ENCODE peak calls at places on chromosomes 4 and X, in ten cellular contexts. One of them, this sample, is unnamed.

GRCh38 chr4:143700420-143701352 is at the start of gene FREM3:
- DNase-seq in MG63: no peak
- DNase-seq in left lung: peak; percentile 78
- DNase-seq in choroid plexus epithelial cell: no peak
- DNase-seq in uterus: no peak
- DNase-seq in naive thymus-derived CD4-positive, alpha-beta T cell: no peak
- DNase-seq in K562: no peak
- DNase-seq in bronchial epithelial cell: no peak
- DNase-seq in cardiac fibroblast: no peak
- DNase-seq in lower lobe of right lung: no peak
- DNase-seq in this sample: no peak

GRCh38 chrX:104013606-104014005 is at the start of gene H2BW1:
- DNase-seq in left lung: no peak
- DNase-seq in uterus: no peak
- DNase-seq in choroid plexus epithelial cell: no peak
- DNase-seq in K562: peak; percentile 14
- DNase-seq in MG63: no peak
- DNase-seq in lower lobe of right lung: no peak
- DNase-seq in bronchial epithelial cell: no peak
- DNase-seq in cardiac fibroblast: no peak
- DNase-seq in naive thymus-derived CD4-positive, alpha-beta T cell: no peak
- DNase-seq in this sample: no peak

GRCh38 chrX:70432936-70433847 is 10.1 kb downstream of the GDPD2 start:
- DNase-seq in lower lobe of right lung: no peak
- DNase-seq in uterus: no peak
- DNase-seq in cardiac fibroblast: no peak
- DNase-seq in left lung: no peak
- DNase-seq in choroid plexus epithelial cell: no peak
- DNase-seq in naive thymus-derived CD4-positive, alpha-beta T cell: no peak
- DNase-seq in K562: peak; percentile 30
- DNase-seq in bronchial epithelial cell: no peak
- DNase-seq in MG63: no peak
- DNase-seq in this sample: no peak

GRCh38 chr4:52983563-52984303 is 121.6 kb downstream of the RASL11B start:
- DNase-seq in naive thymus-derived CD4-positive, alpha-beta T cell: peak; percentile 50
- DNase-seq in left lung: no peak
- DNase-seq in choroid plexus epithelial cell: peak; percentile 82
- DNase-seq in K562: peak; percentile 59
- DNase-seq in cardiac fibroblast: peak; percentile 75
- DNase-seq in uterus: no peak
- DNase-seq in lower lobe of right lung: no peak
- DNase-seq in bronchial epithelial cell: peak; percentile 64
- DNase-seq in MG63: no peak
- DNase-seq in this sample: no peak

GRCh38 chr4:106809083-106809482 is 227.0 kb downstream of the DKK2 start:
- DNase-seq in K562: no peak
- DNase-seq in bronchial epithelial cell: peak; percentile 58
- DNase-seq in uterus: no peak
- DNase-seq in choroid plexus epithelial cell: peak; percentile 84
- DNase-seq in lower lobe of right lung: no peak
- DNase-seq in naive thymus-derived CD4-positive, alpha-beta T cell: no peak
- DNase-seq in MG63: peak; percentile 4
- DNase-seq in cardiac fibroblast: peak; percentile 21
- DNase-seq in left lung: no peak
- DNase-seq in this sample: peak; percentile 7

GRCh38 chr4:76850010-76850441 is 47.9 kb downstream of the SOWAHB start:
- DNase-seq in K562: no peak
- DNase-seq in uterus: peak; percentile 21
- DNase-seq in cardiac fibroblast: peak; percentile 82
- DNase-seq in MG63: peak; percentile 59
- DNase-seq in choroid plexus epithelial cell: peak; percentile 96
- DNase-seq in bronchial epithelial cell: peak; percentile 98
- DNase-seq in naive thymus-derived CD4-positive, alpha-beta T cell: no peak
- DNase-seq in lower lobe of right lung: no peak
- DNase-seq in left lung: no peak
- DNase-seq in this sample: peak; percentile 90

GRCh38 chr4:23373269-23373668 is 516.6 kb downstream of the PPARGC1A start:
- DNase-seq in MG63: peak; percentile 18
- DNase-seq in bronchial epithelial cell: peak; percentile 97
- DNase-seq in naive thymus-derived CD4-positive, alpha-beta T cell: no peak
- DNase-seq in choroid plexus epithelial cell: peak; percentile 6
- DNase-seq in lower lobe of right lung: peak; percentile 71
- DNase-seq in uterus: no peak
- DNase-seq in K562: peak; percentile 16
- DNase-seq in cardiac fibroblast: peak; percentile 63
- DNase-seq in left lung: peak; percentile 45
- DNase-seq in this sample: no peak

GRCh38 chr4:88162636-88163035 is 4.2 kb upstream of the ABCG2 start:
- DNase-seq in choroid plexus epithelial cell: no peak
- DNase-seq in K562: no peak
- DNase-seq in MG63: no peak
- DNase-seq in naive thymus-derived CD4-positive, alpha-beta T cell: no peak
- DNase-seq in uterus: no peak
- DNase-seq in lower lobe of right lung: no peak
- DNase-seq in bronchial epithelial cell: no peak
- DNase-seq in cardiac fibroblast: no peak
- DNase-seq in left lung: no peak
- DNase-seq in this sample: no peak

GRCh38 chrX:2632533-2633504 is 58.3 kb upstream of the CD99 start:
- DNase-seq in K562: no peak
- DNase-seq in bronchial epithelial cell: peak; percentile 73
- DNase-seq in MG63: no peak
- DNase-seq in cardiac fibroblast: no peak
- DNase-seq in left lung: no peak
- DNase-seq in lower lobe of right lung: no peak
- DNase-seq in naive thymus-derived CD4-positive, alpha-beta T cell: no peak
- DNase-seq in uterus: no peak
- DNase-seq in choroid plexus epithelial cell: no peak
- DNase-seq in this sample: no peak

GRCh38 chrX:2629316-2630168 is 61.6 kb upstream of the CD99 start:
- DNase-seq in lower lobe of right lung: no peak
- DNase-seq in bronchial epithelial cell: no peak
- DNase-seq in MG63: no peak
- DNase-seq in choroid plexus epithelial cell: no peak
- DNase-seq in K562: peak; percentile 25
- DNase-seq in left lung: no peak
- DNase-seq in uterus: no peak
- DNase-seq in naive thymus-derived CD4-positive, alpha-beta T cell: peak; percentile 73
- DNase-seq in cardiac fibroblast: no peak
- DNase-seq in this sample: no peak

GRCh38 chrX:2635366-2635765 is 55.7 kb upstream of the CD99 start:
- DNase-seq in choroid plexus epithelial cell: no peak
- DNase-seq in left lung: no peak
- DNase-seq in K562: no peak
- DNase-seq in cardiac fibroblast: no peak
- DNase-seq in MG63: no peak
- DNase-seq in uterus: no peak
- DNase-seq in lower lobe of right lung: no peak
- DNase-seq in naive thymus-derived CD4-positive, alpha-beta T cell: no peak
- DNase-seq in bronchial epithelial cell: no peak
- DNase-seq in this sample: no peak

GRCh38 chrX:2628751-2629315 is 62.3 kb upstream of the CD99 start:
- DNase-seq in left lung: no peak
- DNase-seq in lower lobe of right lung: no peak
- DNase-seq in MG63: no peak
- DNase-seq in cardiac fibroblast: no peak
- DNase-seq in naive thymus-derived CD4-positive, alpha-beta T cell: peak; percentile 50
- DNase-seq in uterus: no peak
- DNase-seq in bronchial epithelial cell: no peak
- DNase-seq in K562: peak; percentile 8
- DNase-seq in choroid plexus epithelial cell: no peak
- DNase-seq in this sample: no peak

DNA sequence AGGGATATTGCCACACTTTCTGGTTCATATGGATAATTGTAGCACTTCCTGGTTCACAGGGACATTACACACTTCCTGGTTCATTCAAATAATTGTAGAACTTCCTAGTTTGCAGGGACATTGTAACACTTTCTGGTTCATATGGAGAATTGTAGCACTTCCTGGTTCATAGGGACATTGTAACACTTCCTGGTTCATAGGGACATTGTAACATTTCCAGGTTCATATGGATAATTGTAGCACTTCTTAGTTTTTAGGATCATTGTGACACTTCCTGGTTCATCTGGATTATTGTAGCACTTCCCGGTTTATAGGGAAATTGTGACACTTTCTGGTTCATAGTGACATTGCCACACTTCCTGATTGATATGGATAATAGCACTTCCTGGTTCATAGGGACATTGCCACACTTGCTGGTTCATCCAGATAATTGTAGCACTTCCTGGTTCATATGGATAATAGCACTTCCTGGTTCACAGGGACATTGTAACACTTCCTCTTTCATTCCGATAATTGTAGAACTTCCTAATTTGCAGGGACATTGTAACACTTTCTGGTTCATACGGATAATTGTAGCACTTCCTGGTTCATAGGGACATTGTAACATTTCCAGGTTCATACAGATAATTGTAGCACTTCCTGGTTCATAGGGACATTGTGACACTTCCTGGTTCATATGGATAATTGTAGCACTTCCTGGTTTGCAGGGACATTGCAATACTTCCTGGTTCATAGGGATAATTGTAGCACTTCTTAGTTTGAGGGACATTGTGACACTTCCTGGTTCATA is 59.2 kb upstream of the CD99 start:
- DNase-seq in MG63: no peak
- DNase-seq in choroid plexus epithelial cell: no peak
- DNase-seq in naive thymus-derived CD4-positive, alpha-beta T cell: peak; percentile 25
- DNase-seq in left lung: no peak
- DNase-seq in uterus: no peak
- DNase-seq in bronchial epithelial cell: no peak
- DNase-seq in lower lobe of right lung: no peak
- DNase-seq in K562: no peak
- DNase-seq in cardiac fibroblast: no peak
- DNase-seq in this sample: no peak
- H3K4me3 ChIP-seq in MG63: no peak overlapping the region
- H3K4me3 ChIP-seq in choroid plexus epithelial cell: no peak overlapping the region
- H3K4me3 ChIP-seq in naive thymus-derived CD4-positive, alpha-beta T cell: no peak overlapping the region
- H3K4me3 ChIP-seq in left lung: no peak overlapping the region
- H3K4me3 ChIP-seq in uterus: no peak overlapping the region
- H3K4me3 ChIP-seq in bronchial epithelial cell: no peak overlapping the region
- H3K4me3 ChIP-seq in lower lobe of right lung: no peak overlapping the region
- H3K4me3 ChIP-seq in K562: no peak overlapping the region
- H3K4me3 ChIP-seq in cardiac fibroblast: no peak overlapping the region
- H3K4me3 ChIP-seq in this sample: no peak overlapping the region

GRCh38 chr4:5661237-5661636 is 47.1 kb downstream of the EVC2 start:
- DNase-seq in K562: no peak
- DNase-seq in choroid plexus epithelial cell: no peak
- DNase-seq in MG63: no peak
- DNase-seq in bronchial epithelial cell: no peak
- DNase-seq in cardiac fibroblast: no peak
- DNase-seq in naive thymus-derived CD4-positive, alpha-beta T cell: no peak
- DNase-seq in uterus: no peak
- DNase-seq in left lung: no peak
- DNase-seq in lower lobe of right lung: no peak
- DNase-seq in this sample: no peak

GRCh38 chr4:5662555-5662954 is 45.8 kb downstream of the EVC2 start:
- DNase-seq in bronchial epithelial cell: no peak
- DNase-seq in naive thymus-derived CD4-positive, alpha-beta T cell: no peak
- DNase-seq in MG63: no peak
- DNase-seq in cardiac fibroblast: no peak
- DNase-seq in uterus: no peak
- DNase-seq in left lung: no peak
- DNase-seq in lower lobe of right lung: no peak
- DNase-seq in K562: no peak
- DNase-seq in choroid plexus epithelial cell: no peak
- DNase-seq in this sample: no peak

GRCh38 chr4:5658992-5659391 is 49.4 kb downstream of the EVC2 start:
- DNase-seq in left lung: no peak
- DNase-seq in K562: no peak
- DNase-seq in uterus: no peak
- DNase-seq in naive thymus-derived CD4-positive, alpha-beta T cell: no peak
- DNase-seq in MG63: no peak
- DNase-seq in bronchial epithelial cell: no peak
- DNase-seq in choroid plexus epithelial cell: no peak
- DNase-seq in cardiac fibroblast: no peak
- DNase-seq in lower lobe of right lung: no peak
- DNase-seq in this sample: no peak

GRCh38 chr4:5656415-5656814 is 51.9 kb downstream of the EVC2 start:
- DNase-seq in K562: no peak
- DNase-seq in naive thymus-derived CD4-positive, alpha-beta T cell: no peak
- DNase-seq in bronchial epithelial cell: no peak
- DNase-seq in MG63: no peak
- DNase-seq in choroid plexus epithelial cell: peak; percentile 35
- DNase-seq in lower lobe of right lung: no peak
- DNase-seq in left lung: no peak
- DNase-seq in uterus: no peak
- DNase-seq in cardiac fibroblast: peak; percentile 8
- DNase-seq in this sample: no peak

GRCh38 chr4:5660185-5660584 is 48.2 kb downstream of the EVC2 start:
- DNase-seq in MG63: no peak
- DNase-seq in cardiac fibroblast: no peak
- DNase-seq in naive thymus-derived CD4-positive, alpha-beta T cell: no peak
- DNase-seq in K562: no peak
- DNase-seq in lower lobe of right lung: no peak
- DNase-seq in bronchial epithelial cell: peak; percentile 44
- DNase-seq in choroid plexus epithelial cell: peak; percentile 24
- DNase-seq in left lung: no peak
- DNase-seq in uterus: no peak
- DNase-seq in this sample: no peak
- H3K4me3 ChIP-seq in MG63: no peak overlapping the region
- H3K4me3 ChIP-seq in cardiac fibroblast: no peak overlapping the region
- H3K4me3 ChIP-seq in naive thymus-derived CD4-positive, alpha-beta T cell: no peak overlapping the region
- H3K4me3 ChIP-seq in K562: no peak overlapping the region
- H3K4me3 ChIP-seq in lower lobe of right lung: no peak overlapping the region
- H3K4me3 ChIP-seq in bronchial epithelial cell: no peak overlapping the region
- H3K4me3 ChIP-seq in choroid plexus epithelial cell: no peak overlapping the region
- H3K4me3 ChIP-seq in left lung: no peak overlapping the region
- H3K4me3 ChIP-seq in uterus: no peak overlapping the region
- H3K4me3 ChIP-seq in this sample: no peak overlapping the region

DNA sequence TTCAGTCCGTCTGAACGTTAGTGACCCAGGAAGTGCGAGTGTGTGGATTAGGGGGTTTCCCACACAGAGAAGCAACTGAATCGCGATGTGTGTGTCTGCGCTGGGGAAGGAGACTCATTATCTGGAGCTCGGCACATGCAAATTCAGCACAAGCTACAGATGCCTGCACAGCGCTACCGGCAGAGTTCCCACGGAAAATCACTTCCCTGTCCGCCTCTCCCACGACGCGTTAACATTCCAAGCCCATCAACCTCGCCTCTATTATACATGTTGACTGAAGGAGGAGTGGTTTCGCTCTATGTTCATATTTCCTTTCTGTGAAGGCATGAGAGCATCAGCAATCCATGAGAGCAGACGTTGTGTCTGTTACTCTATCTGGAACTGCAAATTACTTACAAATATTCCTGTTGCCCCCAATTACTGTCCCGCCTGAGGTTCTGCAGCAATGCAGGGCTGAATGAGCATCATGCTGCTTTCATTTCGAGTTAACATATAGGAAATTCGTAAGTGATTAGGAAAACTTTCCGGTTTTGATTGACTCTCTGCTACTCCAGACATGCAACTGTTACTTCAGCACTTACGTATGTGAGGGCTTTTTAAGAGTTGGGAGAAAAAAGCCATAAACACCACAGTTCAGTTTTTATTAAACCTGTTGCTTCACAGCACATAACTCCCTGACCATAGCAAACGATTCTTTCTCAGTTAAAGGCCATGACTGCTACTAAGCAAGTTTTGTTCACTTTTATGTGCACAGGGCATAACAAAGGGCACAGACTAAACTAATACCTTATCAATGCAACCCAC is 15.0 kb upstream of the MTNR1A start:
- DNase-seq in naive thymus-derived CD4-positive, alpha-beta T cell: no peak
- DNase-seq in uterus: no peak
- DNase-seq in cardiac fibroblast: peak; percentile 67
- DNase-seq in K562: no peak
- DNase-seq in bronchial epithelial cell: peak; percentile 34
- DNase-seq in left lung: no peak
- DNase-seq in choroid plexus epithelial cell: peak; percentile 40
- DNase-seq in MG63: no peak
- DNase-seq in lower lobe of right lung: no peak
- DNase-seq in this sample: peak; percentile 17
- H3K4me3 ChIP-seq in naive thymus-derived CD4-positive, alpha-beta T cell: no peak overlapping the region
- H3K4me3 ChIP-seq in uterus: no peak overlapping the region
- H3K4me3 ChIP-seq in cardiac fibroblast: peak overlapping the region; percentile 44
- H3K4me3 ChIP-seq in K562: no peak overlapping the region
- H3K4me3 ChIP-seq in bronchial epithelial cell: no peak overlapping the region
- H3K4me3 ChIP-seq in left lung: no peak overlapping the region
- H3K4me3 ChIP-seq in choroid plexus epithelial cell: peak overlapping the region; percentile 32
- H3K4me3 ChIP-seq in MG63: no peak overlapping the region
- H3K4me3 ChIP-seq in lower lobe of right lung: peak overlapping the region; percentile 19
- H3K4me3 ChIP-seq in this sample: peak overlapping the region; percentile 33

DNA sequence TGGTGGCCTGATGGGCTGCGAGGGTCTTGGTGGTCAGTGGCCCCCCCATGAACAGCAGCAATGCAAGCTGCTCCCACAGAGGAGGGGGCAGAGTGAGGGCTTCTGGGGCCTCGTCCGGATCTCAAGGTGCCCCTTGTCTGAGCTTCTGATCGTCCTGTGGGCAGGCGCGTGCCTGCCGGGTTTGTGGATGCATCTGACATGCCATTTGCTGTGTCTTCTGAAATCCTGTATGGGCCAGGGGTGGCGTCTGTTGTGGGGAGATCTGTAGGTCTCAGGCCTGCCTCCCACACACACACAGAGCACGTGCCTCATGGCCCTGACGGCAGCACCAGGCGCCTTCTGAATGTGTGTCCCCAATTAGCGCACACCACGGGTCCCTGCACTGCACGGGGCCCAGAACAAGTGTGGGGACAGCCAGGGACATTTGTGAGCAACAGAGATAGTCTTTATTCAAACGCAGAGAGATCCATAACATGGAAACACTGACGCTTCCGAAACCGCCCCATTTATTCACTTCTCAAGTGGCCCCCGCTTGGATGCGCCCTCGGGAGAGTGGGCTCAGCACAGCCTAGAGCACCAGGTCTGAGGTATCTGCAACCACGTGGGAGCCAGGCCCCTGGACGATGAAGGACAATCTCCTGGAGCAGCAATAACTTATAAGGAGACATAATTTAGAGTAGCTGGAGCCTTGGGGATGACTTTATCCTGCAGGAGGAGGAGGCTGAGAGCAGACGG is 5.7 kb downstream of the SPON2 start:
- DNase-seq in naive thymus-derived CD4-positive, alpha-beta T cell: no peak
- DNase-seq in lower lobe of right lung: no peak
- DNase-seq in choroid plexus epithelial cell: peak; percentile 55
- DNase-seq in uterus: no peak
- DNase-seq in K562: no peak
- DNase-seq in cardiac fibroblast: peak; percentile 10
- DNase-seq in MG63: no peak
- DNase-seq in left lung: peak; percentile 39
- DNase-seq in bronchial epithelial cell: no peak
- DNase-seq in this sample: no peak
- H3K4me3 ChIP-seq in naive thymus-derived CD4-positive, alpha-beta T cell: peak overlapping the region; percentile 90
- H3K4me3 ChIP-seq in lower lobe of right lung: peak overlapping the region; percentile 63
- H3K4me3 ChIP-seq in choroid plexus epithelial cell: no peak overlapping the region
- H3K4me3 ChIP-seq in uterus: no peak overlapping the region
- H3K4me3 ChIP-seq in K562: peak overlapping the region; percentile 61
- H3K4me3 ChIP-seq in cardiac fibroblast: no peak overlapping the region
- H3K4me3 ChIP-seq in MG63: no peak overlapping the region
- H3K4me3 ChIP-seq in left lung: peak overlapping the region; percentile 63
- H3K4me3 ChIP-seq in bronchial epithelial cell: peak overlapping the region; percentile 60
- H3K4me3 ChIP-seq in this sample: no peak overlapping the region

This sample was measured in skeletal muscle cell.